ENCODE peak calls at places on chromosomes 4 and X, in nine cellular contexts. K is heart right ventricle; C is activated T-cell treated with anti-CD3 and anti-CD28 coated beads for 48 hours; D is activated CD4-positive, alpha-beta T cell treated with anti-CD3 and anti-CD28 coated beads for 4 hours; T is right lobe of liver; S is fibroblast of mammary gland; L is HTR-8/SVneo; V is tibial artery; U is activated B cell treated with CpG ODN at 0.5 μM for 24 hours. O is an unnamed sample.

GRCh38 chrX:143571521-143571920 is 54.2 kb upstream of the SPANXN3 start:
- DNase-seq in K (no peak), C (no peak), D (no peak), T (no peak), S (no peak), L (no peak), V (no peak), U (no peak), O (no peak)

GRCh38 chr4:185576918-185577591 is 41.7 kb upstream of the PDLIM3 start:
- DNase-seq in K (no peak), C (no peak), D (no peak), T (no peak), S (no peak), L (no peak), V (no peak), U (no peak), O (no peak)

GRCh38 chr4:4542824-4543485 is 1.1 kb upstream of the STX18 start:
- DNase-seq in K (no peak), C (no peak), D (no peak), T (no peak), S (peak; percentile 33), L (no peak), V (no peak), U (no peak), O (no peak)

GRCh38 chr4:169957785-169958184 is 68.4 kb downstream of the MFAP3L start:
- DNase-seq in K (no peak), C (no peak), D (no peak), T (no peak), S (no peak), L (no peak), V (no peak), U (no peak), O (no peak)

GRCh38 chr4:147096667-147097604 is 151.3 kb upstream of the TTC29 start:
- DNase-seq in K (no peak), C (no peak), D (no peak), T (no peak), S (peak; percentile 75), L (peak; percentile 36), V (no peak), U (no peak), O (no peak)

GRCh38 chrX:17836830-17837229 is 24.3 kb downstream of the RAI2 start:
- DNase-seq in K (no peak), C (no peak), D (no peak), T (no peak), S (peak; percentile 24), L (no peak), V (no peak), U (no peak), O (no peak)

GRCh38 chrX:45006002-45006800 is 133.2 kb downstream of the KDM6A start:
- DNase-seq in K (no peak), C (no peak), D (no peak), T (no peak), S (peak; percentile 25), L (no peak), V (no peak), U (no peak), O (no peak)

GRCh38 chr4:41360911-41361830 is 104.4 kb downstream of the UCHL1 start:
- DNase-seq in K (peak; percentile 57), C (no peak), D (no peak), T (peak; percentile 61), S (peak; percentile 15), L (no peak), V (peak; percentile 56), U (no peak), O (no peak)

GRCh38 chrX:30039768-30040167 is 175.6 kb upstream of the MAGEB2 start:
- DNase-seq in K (no peak), C (no peak), D (no peak), T (no peak), S (peak; percentile 2), L (peak; percentile 51), V (no peak), U (no peak), O (no peak)

GRCh38 chr4:101334963-101335572 is 12.3 kb downstream of the PPP3CA start:
- DNase-seq in K (no peak), C (no peak), D (no peak), T (no peak), S (no peak), L (no peak), V (no peak), U (no peak), O (no peak)

GRCh38 chr4:1410491-1411325 is 4.5 kb upstream of the NKX1-1 start:
- DNase-seq in K (peak; percentile 63), C (peak; percentile 51), D (no peak), T (no peak), S (peak; percentile 29), L (peak; percentile 72), V (no peak), U (no peak), O (peak; percentile 87)

GRCh38 chr4:65370709-65371108 is 299.6 kb downstream of the EPHA5 start:
- DNase-seq in K (no peak), C (no peak), D (no peak), T (no peak), S (no peak), L (no peak), V (no peak), U (no peak), O (no peak)

O was measured in mesenteric fat pad.